ENCODE peak calls at places on chromosomes 2 and 18, in four cellular contexts. F, H, C and E are unnamed samples.

GRCh38 chr2:55518846-55519167 is 711 bp upstream of the CFAP36 start:
- DNase-seq in F (no peak), H (no peak), C (peak), E (no peak)

GRCh38 chr2:110717734-110718133 is 14.6 kb upstream of the ACOXL start:
- DNase-seq in H (no peak), F (no peak), C (no peak), E (no peak)

GRCh38 chr18:8081267-8081666 is 514.2 kb downstream of the PTPRM start:
- DNase-seq in H (no peak), F (no peak), C (no peak), E (no peak)

GRCh38 chr2:199100326-199101110 is 357.2 kb downstream of the SATB2 start:
- DNase-seq in H (no peak), F (no peak), C (no peak), E (no peak)

GRCh38 chr2:53865264-53865663 is 5.5 kb upstream of the GPR75 start:
- DNase-seq in H (no peak), C (no peak), F (no peak), E (no peak)

GRCh38 chr2:106537047-106537446 is 49.9 kb downstream of the CD8B2 start:
- DNase-seq in H (no peak), C (no peak), F (no peak), E (no peak)

GRCh38 chr2:176128172-176129012 is 1.1 kb upstream of the HOXD8 start:
- DNase-seq in F (no peak), H (no peak), C (peak), E (no peak)

GRCh38 chr2:42049411-42050349 is 1.9 kb downstream of the PKDCC start:
- DNase-seq in F (no peak), H (no peak), C (no peak), E (no peak)

GRCh38 chr2:69741281-69742169 is at the start of gene ANXA4:
- DNase-seq in H (peak), C (peak), F (peak), E (peak)

GRCh38 chr2:149363953-149364352 is 33.6 kb downstream of the LYPD6 start:
- DNase-seq in F (no peak), H (no peak), C (peak), E (no peak)

GRCh38 chr2:49174755-49175154 is 20.4 kb upstream of the FSHR start:
- DNase-seq in H (no peak), F (no peak), C (no peak), E (no peak)